ENCODE peak calls at places on chromosomes 6 and 20, in seven cellular contexts. B is right cardiac atrium, F is adrenal gland, O is heart right ventricle, Z is neural progenitor cell, J is aorta, K is left ventricle myocardium inferior. R is an unnamed sample.

GRCh38 chr20:10306440-10307358 is 88.1 kb downstream of the SNAP25 start:
- DNase-seq in B (no peak), F (no peak), O (no peak), Z (no peak), J (no peak), K (no peak), R (no peak)

GRCh38 chr6:129767776-129768490 is 58.0 kb upstream of the ARHGAP18 start:
- DNase-seq in B (no peak), F (no peak), O (no peak), Z (peak; percentile 27), J (no peak), K (no peak), R (no peak)

GRCh38 chr6:26275663-26276062 is 89.3 kb upstream of the BTN3A2 start:
- DNase-seq in B (no peak), F (no peak), O (no peak), Z (no peak), J (no peak), K (no peak), R (no peak)

GRCh38 chr6:169263836-169264608 is 10.4 kb upstream of the THBS2 start:
- DNase-seq in B (peak; percentile 84), F (peak; percentile 76), O (peak; percentile 59), Z (no peak), J (no peak), K (peak; percentile 60), R (peak; percentile 60)

GRCh38 chr20:37524859-37525708 is 2.6 kb downstream of the BLCAP start:
- DNase-seq in B (no peak), F (no peak), O (no peak), Z (no peak), J (no peak), K (no peak), R (no peak)

GRCh38 chr6:152316024-152316423 is 321.1 kb downstream of the SYNE1 start:
- DNase-seq in B (peak; percentile 76), F (no peak), O (peak; percentile 61), Z (no peak), J (peak; percentile 81), K (peak; percentile 41), R (peak; percentile 61)

GRCh38 chr6:55665224-55665587 is 86.2 kb upstream of the HMGCLL1 start:
- DNase-seq in B (no peak), F (no peak), O (no peak), Z (no peak), J (no peak), K (no peak), R (no peak)

GRCh38 chr6:17842014-17842776 is 135.5 kb upstream of the NUP153 start:
- DNase-seq in B (no peak), F (no peak), O (no peak), Z (no peak), J (no peak), K (no peak), R (no peak)

GRCh38 chr6:43713611-43714310 is 26.2 kb upstream of the MRPS18A start:
- DNase-seq in B (no peak), F (no peak), O (no peak), Z (no peak), J (no peak), K (no peak), R (no peak)

GRCh38 chr6:154487367-154488275 is 22.9 kb downstream of the CNKSR3 start:
- DNase-seq in B (no peak), F (no peak), O (no peak), Z (no peak), J (no peak), K (no peak), R (no peak)

GRCh38 chr6:34595332-34596090 is 39.4 kb upstream of the SPDEF start:
- DNase-seq in B (no peak), F (no peak), O (no peak), Z (no peak), J (no peak), K (no peak), R (no peak)

GRCh38 chr6:118815495-118815894 is 78.5 kb upstream of the ASF1A start:
- DNase-seq in B (no peak), F (no peak), O (no peak), Z (no peak), J (no peak), K (no peak), R (no peak)

GRCh38 chr6:44416103-44416502 is 28.6 kb downstream of the CDC5L start:
- DNase-seq in B (no peak), F (peak; percentile 48), O (no peak), Z (no peak), J (no peak), K (no peak), R (no peak)

GRCh38 chr6:108222504-108222903 is 38.3 kb downstream of the SNX3 start:
- DNase-seq in B (no peak), F (no peak), O (no peak), Z (no peak), J (no peak), K (no peak), R (no peak)

GRCh38 chr6:63805808-63806572 is 170.4 kb downstream of the PHF3 start:
- DNase-seq in B (no peak), F (no peak), O (no peak), Z (peak; percentile 8), J (peak; percentile 46), K (no peak), R (no peak)

GRCh38 chr20:59827138-59828056 is 106.0 kb downstream of the SYCP2 start:
- DNase-seq in B (no peak), F (no peak), O (no peak), Z (no peak), J (no peak), K (no peak), R (no peak)

GRCh38 chr20:59824711-59825562 is 108.5 kb downstream of the SYCP2 start:
- DNase-seq in B (no peak), F (no peak), O (no peak), Z (no peak), J (no peak), K (no peak), R (no peak)

GRCh38 chr20:59823860-59824259 is 109.6 kb downstream of the SYCP2 start:
- DNase-seq in B (no peak), F (no peak), O (no peak), Z (no peak), J (no peak), K (no peak), R (no peak)

GRCh38 chr20:59825563-59825920 is 107.9 kb downstream of the SYCP2 start:
- DNase-seq in B (no peak), F (no peak), O (no peak), Z (no peak), J (no peak), K (no peak), R (no peak)

DNA sequence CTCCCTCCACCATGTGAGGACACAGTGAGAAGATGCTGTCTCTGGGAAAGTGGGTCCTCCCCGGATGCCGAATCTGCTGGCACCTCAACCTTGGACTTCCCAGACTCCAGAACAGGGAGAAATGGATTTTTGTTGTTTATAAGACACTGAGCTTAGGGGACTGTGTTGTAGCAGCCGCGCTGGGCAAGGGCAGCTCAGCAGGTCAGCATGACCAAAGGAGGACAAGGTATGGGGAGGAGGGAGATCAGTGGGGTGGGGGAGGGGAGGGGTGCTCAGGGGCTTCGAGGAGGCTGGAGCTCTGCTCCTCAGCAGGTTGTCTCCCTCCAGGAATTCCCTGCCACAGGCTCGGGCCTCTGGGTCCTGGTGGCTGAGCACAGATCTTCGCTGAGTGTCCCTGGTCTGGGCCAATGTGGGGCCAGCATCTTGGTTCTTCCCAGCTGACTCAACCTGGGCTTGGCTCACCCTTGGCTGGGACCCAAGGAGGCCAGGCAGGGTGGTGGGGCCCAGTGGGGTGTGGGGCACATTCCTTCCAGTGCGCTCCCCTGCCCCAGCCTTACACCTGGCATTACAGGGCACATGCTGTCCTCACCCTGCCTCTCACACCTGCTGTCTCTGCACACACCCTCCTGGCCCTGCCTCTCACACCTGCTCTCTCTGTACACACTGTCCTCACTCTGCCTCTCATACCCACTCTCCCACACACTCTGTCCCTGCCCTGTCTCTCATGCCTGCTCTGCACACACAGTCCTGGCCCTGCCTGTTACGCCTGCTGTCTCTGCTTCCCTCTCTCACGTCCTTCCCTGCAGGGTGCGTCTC is 107.3 kb downstream of the SYCP2 start:
- DNase-seq in B (peak; percentile 66), F (no peak), O (no peak), Z (no peak), J (no peak), K (no peak), R (no peak)
- H3K27ac ChIP-seq in B (no peak overlapping the region), F (no peak overlapping the region), O (no peak overlapping the region), Z (no peak overlapping the region), J (no peak overlapping the region), K (peak overlapping the region; percentile 23), R (no peak overlapping the region)

DNA sequence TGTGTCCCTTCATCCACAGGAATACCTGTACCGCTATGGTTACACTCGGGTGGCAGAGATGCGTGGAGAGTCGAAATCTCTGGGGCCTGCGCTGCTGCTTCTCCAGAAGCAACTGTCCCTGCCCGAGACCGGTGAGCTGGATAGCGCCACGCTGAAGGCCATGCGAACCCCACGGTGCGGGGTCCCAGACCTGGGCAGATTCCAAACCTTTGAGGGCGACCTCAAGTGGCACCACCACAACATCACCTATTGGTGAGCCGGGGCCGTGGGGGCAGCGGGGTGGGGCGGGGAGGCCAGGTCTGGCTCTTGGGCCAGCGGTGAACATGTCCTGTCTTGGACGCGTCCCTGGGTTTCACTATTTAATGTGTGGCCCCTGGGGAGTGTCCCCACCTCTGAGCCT is 1.1 kb downstream of the MMP9 start:
- DNase-seq in B (no peak), F (no peak), O (no peak), Z (peak; percentile 21), J (no peak), K (no peak), R (no peak)
- H3K4me1 ChIP-seq in B (no peaks in the 10 kb centered on the region), F (peaks cover 9% of the 10 kb centered on the region), O (no peaks in the 10 kb centered on the region), Z (peaks cover 7% of the 10 kb centered on the region), J (no peaks in the 10 kb centered on the region), K (peaks cover 18% of the 10 kb centered on the region), R (peaks cover 14% of the 10 kb centered on the region)

DNA sequence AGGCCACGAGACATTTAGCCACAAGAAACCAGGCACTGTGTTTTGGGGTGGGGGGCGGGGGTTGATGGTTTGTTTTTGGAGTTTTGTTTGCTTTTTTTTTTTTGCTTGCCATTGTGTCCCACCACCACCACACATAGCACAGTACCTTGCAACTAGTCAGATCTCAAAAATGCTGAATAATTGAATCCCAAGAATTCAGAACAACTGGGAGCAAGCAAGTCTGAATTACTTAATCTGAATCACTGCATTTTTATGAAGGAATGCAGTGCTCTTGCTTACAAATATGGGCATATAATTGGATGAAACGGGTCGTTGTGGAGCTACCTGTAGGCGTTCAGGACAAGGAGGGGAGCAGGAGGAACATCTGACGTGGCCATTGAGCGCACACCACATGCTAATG is 151.5 kb upstream of the CDYL start:
- DNase-seq in B (no peak), F (no peak), O (no peak), Z (no peak), J (no peak), K (no peak), R (no peak)
- H3K4me3 ChIP-seq in B (no peak overlapping the region), F (no peak overlapping the region), O (no peak overlapping the region), Z (no peak overlapping the region), J (no peak overlapping the region), K (no peak overlapping the region), R (no peak overlapping the region)

DNA sequence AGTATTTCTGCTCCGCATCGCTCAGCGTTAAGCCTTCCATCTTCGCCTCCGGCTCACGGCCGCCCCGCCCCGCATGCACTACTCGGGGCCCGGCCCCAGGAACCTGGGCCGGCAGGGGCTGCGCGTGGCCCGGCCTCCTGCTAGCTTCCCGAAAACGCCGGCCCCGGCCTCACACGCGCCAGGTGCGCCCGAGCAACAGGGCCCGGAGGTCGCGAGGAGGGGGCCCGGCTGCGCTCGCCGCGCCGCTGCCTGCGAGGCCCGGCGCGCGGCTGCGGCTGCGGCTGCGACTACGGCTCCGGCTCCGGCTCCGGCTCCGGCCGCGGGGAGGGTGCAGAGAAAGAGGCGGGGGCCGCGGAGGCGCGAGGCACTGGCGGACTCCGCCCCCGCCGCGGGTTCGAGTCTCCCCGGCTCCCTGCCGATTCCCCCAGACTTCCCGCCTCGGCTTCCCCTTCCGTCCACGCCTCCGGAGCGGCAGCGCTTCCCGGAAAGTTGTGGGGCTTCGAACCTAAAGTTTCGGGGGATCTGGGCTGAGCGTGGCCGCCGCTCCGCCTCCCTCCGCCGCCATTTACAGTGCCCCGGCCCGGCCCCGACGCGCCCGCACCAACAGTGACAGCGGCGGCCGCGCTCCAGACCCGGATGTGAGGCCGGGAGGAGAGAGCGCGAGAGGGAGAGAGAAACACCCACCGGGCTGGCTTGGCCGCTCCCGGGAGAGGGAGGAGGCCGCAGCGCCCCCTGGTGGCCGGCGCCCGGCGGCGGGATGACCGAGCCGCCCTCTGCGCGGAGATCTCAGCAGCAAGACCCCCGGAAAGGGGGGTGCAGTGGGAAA is at the start of gene REPS1:
- DNase-seq in B (peak; percentile 97), F (peak; percentile 91), O (peak; percentile 92), Z (peak; percentile 97), J (peak; percentile 95), K (peak; percentile 91), R (peak; percentile 93)
- H3K27ac ChIP-seq in B (peak within 1 kb of the TSS; percentile 67), F (peak within 1 kb of the TSS; percentile 95), O (peak within 1 kb of the TSS; percentile 93), Z (peak within 1 kb of the TSS; percentile 84), J (peak within 1 kb of the TSS; percentile 60), K (peak within 1 kb of the TSS; percentile 93), R (peak within 1 kb of the TSS; percentile 92)